ENCODE peak calls at places on chromosomes 13 and 19, in ten cellular contexts. K is amniotic epithelial cell, V is SJCRH30, T is fibroblast of the aortic adventitia, W is body of pancreas, P is thyroid gland, F is AG04450, C is cardiac muscle cell, L is astrocyte of the spinal cord, M is WTC11. X is an unnamed sample.

GRCh38 chr13:37648604-37649003 is 50.0 kb upstream of the POSTN start:
- DNase-seq in K (peak; percentile 89), V (no peak), T (peak; percentile 98), W (no peak), P (no peak), F (peak; percentile 62), C (no peak), L (peak; percentile 56), M (no peak), X (peak; percentile 3)

GRCh38 chr13:78317030-78317429 is 286.3 kb downstream of the POU4F1 start:
- DNase-seq in K (no peak), V (peak; percentile 74), T (peak; percentile 13), W (no peak), P (no peak), F (no peak), C (peak; percentile 22), L (no peak), M (no peak), X (peak; percentile 4)

GRCh38 chr13:99446242-99446641 is 55.0 kb upstream of the TM9SF2 start:
- DNase-seq in K (no peak), V (no peak), T (no peak), W (no peak), P (no peak), F (no peak), C (no peak), L (no peak), M (peak; percentile 38), X (no peak)

GRCh38 chr13:110114351-110114750 is 192.6 kb downstream of the COL4A1 start:
- DNase-seq in K (peak; percentile 32), V (no peak), T (no peak), W (no peak), P (no peak), F (no peak), C (no peak), L (no peak), M (no peak), X (no peak)

GRCh38 chr19:14333101-14333871 is 48.0 kb upstream of the ADGRE5 start:
- DNase-seq in K (peak; percentile 14), V (peak; percentile 62), T (peak; percentile 18), W (no peak), P (no peak), F (no peak), C (peak; percentile 19), L (peak; percentile 6), M (peak; percentile 60), X (no peak)

GRCh38 chr19:29016353-29016752 is 196.6 kb downstream of the UQCRFS1 start:
- DNase-seq in K (no peak), V (no peak), T (no peak), W (no peak), P (no peak), F (no peak), C (no peak), L (no peak), M (no peak), X (no peak)

GRCh38 chr19:30593358-30593757 is 221.2 kb downstream of the ZNF536 start:
- DNase-seq in K (no peak), V (no peak), T (no peak), W (no peak), P (peak; percentile 16), F (no peak), C (no peak), L (no peak), M (no peak), X (no peak)

GRCh38 chr13:93172109-93172508 is 54.5 kb upstream of the GPC6 start:
- DNase-seq in K (no peak), V (peak; percentile 9), T (no peak), W (no peak), P (no peak), F (no peak), C (no peak), L (no peak), M (peak; percentile 16), X (no peak)

GRCh38 chr19:40165362-40165937 is 25.8 kb upstream of the MAP3K10 start:
- DNase-seq in K (peak; percentile 15), V (peak; percentile 84), T (peak; percentile 47), W (peak; percentile 17), P (peak; percentile 35), F (no peak), C (peak; percentile 56), L (peak; percentile 4), M (peak; percentile 90), X (peak; percentile 31)

GRCh38 chr13:111853146-111853545 is 213.8 kb upstream of the SOX1 start:
- DNase-seq in K (no peak), V (no peak), T (no peak), W (no peak), P (no peak), F (no peak), C (no peak), L (no peak), M (no peak), X (no peak)